ENCODE peak calls at places on chromosomes 2 and 18, in seven cellular contexts. H is AG10803, P is NCI-H1105, U is substantia nigra, X is cardiac muscle cell, R is mucosa of descending colon, O is lung microvascular endothelial cell. V is an unnamed sample.
A peak's percentile ranks its signal among the peaks of the same experiment; 100 is the strongest.

GRCh38 chr2:223598994-223599645 is 3.0 kb downstream of the SCG2 start:
- DNase-seq in R (no peak), X (no peak), H (peak; percentile 82), U (no peak), P (no peak), O (no peak), V (no peak)

GRCh38 chr2:59630789-59631188 is 922.7 kb downstream of the BCL11A start:
- DNase-seq in O (no peak), X (peak; percentile 32), P (no peak), U (no peak), H (no peak), R (no peak), V (no peak)

GRCh38 chr2:112242384-112242783 is 12.5 kb downstream of the ZC3H8 start:
- DNase-seq in H (no peak), P (no peak), U (no peak), R (no peak), X (no peak), O (no peak), V (no peak)

GRCh38 chr18:12254820-12255511 is 805 bp downstream of the CIDEA start:
- DNase-seq in P (no peak), U (no peak), X (no peak), O (no peak), R (no peak), H (no peak), V (no peak)

GRCh38 chr18:38940863-38941531 is 1375.4 kb upstream of the CELF4 start:
- DNase-seq in U (no peak), R (no peak), P (no peak), X (no peak), O (peak; percentile 26), H (no peak), V (no peak)

GRCh38 chr2:20148841-20149702 is 75.9 kb downstream of the SDC1 start:
- DNase-seq in U (no peak), H (peak; percentile 96), O (peak; percentile 90), X (no peak), P (no peak), R (no peak), V (no peak)

GRCh38 chr2:239608723-239609122 is 207.9 kb upstream of the HDAC4 start:
- DNase-seq in R (peak; percentile 42), O (no peak), X (no peak), P (no peak), U (no peak), H (no peak), V (no peak)

GRCh38 chr18:62637807-62638687 is 77.3 kb upstream of the PHLPP1 start:
- DNase-seq in R (no peak), P (no peak), H (no peak), U (peak; percentile 7), X (peak; percentile 16), O (peak; percentile 34), V (peak; percentile 20)

GRCh38 chr2:64222351-64222750 is 78.1 kb upstream of the PELI1 start:
- DNase-seq in O (peak; percentile 80), R (no peak), X (no peak), U (no peak), H (peak; percentile 38), P (no peak), V (no peak)

GRCh38 chr2:240296611-240297552 is 138.6 kb upstream of the GPC1 start:
- DNase-seq in H (no peak), P (no peak), U (no peak), O (no peak), R (no peak), X (peak; percentile 2), V (no peak)

GRCh38 chr18:13672657-13673056 is 53.7 kb downstream of the FAM210A start:
- DNase-seq in P (no peak), H (peak; percentile 7), U (no peak), O (no peak), X (no peak), R (no peak), V (no peak)

GRCh38 chr2:42652086-42652485 is 83.7 kb downstream of the MTA3 start:
- DNase-seq in H (no peak), P (no peak), U (no peak), R (no peak), O (no peak), X (no peak), V (no peak)

GRCh38 chr2:60818272-60818671 is 62.2 kb downstream of the PAPOLG start:
- DNase-seq in X (no peak), H (no peak), P (no peak), O (peak; percentile 39), R (no peak), U (no peak), V (no peak)

GRCh38 chr18:4017479-4017878 is 437.6 kb downstream of the DLGAP1 start:
- DNase-seq in U (no peak), R (no peak), P (no peak), H (no peak), O (no peak), X (peak; percentile 49), V (no peak)

GRCh38 chr2:20490300-20491181 is 43.7 kb downstream of the RHOB start:
- DNase-seq in H (peak; percentile 53), U (no peak), O (no peak), R (no peak), P (no peak), X (no peak), V (no peak)

GRCh38 chr2:71558300-71559051 is 105.1 kb downstream of the DYSF start:
- DNase-seq in U (no peak), P (no peak), R (peak; percentile 19), X (no peak), O (no peak), H (no peak), V (no peak)

GRCh38 chr2:219570194-219570923 is 980 bp downstream of the OBSL1 start:
- DNase-seq in P (no peak), H (peak; percentile 35), U (no peak), O (peak; percentile 19), R (peak; percentile 49), X (peak; percentile 47), V (no peak)

GRCh38 chr2:162113771-162114168 is 38.3 kb downstream of the GCG start:
- DNase-seq in X (no peak), O (peak; percentile 75), U (no peak), H (peak; percentile 77), R (no peak), P (no peak), V (no peak)

GRCh38 chr18:65287642-65288041 is 463.2 kb upstream of the CDH7 start:
- DNase-seq in X (no peak), O (no peak), H (no peak), R (no peak), U (no peak), P (no peak), V (no peak)

GRCh38 chr2:236712304-236712703 is 142.7 kb downstream of the ACKR3 start:
- DNase-seq in O (no peak), U (no peak), P (no peak), X (no peak), H (peak; percentile 50), R (no peak), V (no peak)

GRCh38 chr2:142044168-142044567 is 86.6 kb downstream of the LRP1B start:
- DNase-seq in R (no peak), O (no peak), P (no peak), U (no peak), H (no peak), X (no peak), V (no peak)

GRCh38 chr2:86781363-86781762 is 9.3 kb downstream of the CD8A start:
- DNase-seq in H (no peak), R (no peak), U (no peak), P (no peak), O (no peak), X (no peak), V (no peak)

GRCh38 chr2:46117379-46117778 is 179.8 kb upstream of the EPAS1 start:
- DNase-seq in O (peak; percentile 82), P (no peak), H (peak; percentile 59), X (no peak), U (no peak), R (no peak), V (no peak)

GRCh38 chr2:176650101-176650500 is 380.9 kb downstream of the MTX2 start:
- DNase-seq in X (no peak), H (no peak), O (no peak), R (no peak), U (no peak), P (no peak), V (no peak)

GRCh38 chr2:14015113-14015512 is 617.4 kb upstream of the LRATD1 start:
- DNase-seq in P (no peak), X (no peak), R (no peak), U (no peak), O (no peak), H (no peak), V (no peak)

GRCh38 chr2:238094438-238095022 is 5.6 kb upstream of the ESPNL start:
- DNase-seq in P (no peak), H (no peak), U (no peak), R (no peak), O (no peak), X (no peak), V (no peak)

GRCh38 chr2:153986488-153987229 is 114.9 kb downstream of the GALNT13 start:
- DNase-seq in X (no peak), P (no peak), H (no peak), O (no peak), R (no peak), U (no peak), V (no peak)

GRCh38 chr2:221176666-221177065 is 395.4 kb downstream of the EPHA4 start:
- DNase-seq in X (no peak), H (no peak), R (no peak), O (no peak), U (no peak), P (no peak), V (no peak)

GRCh38 chr2:104606056-104606455 is 247.9 kb upstream of the POU3F3 start:
- DNase-seq in U (no peak), R (no peak), H (no peak), O (no peak), P (no peak), X (no peak), V (no peak)

GRCh38 chr2:194526121-194526520 is 1130.9 kb upstream of the SLC39A10 start:
- DNase-seq in O (no peak), P (no peak), H (no peak), U (no peak), R (no peak), X (no peak), V (no peak)

GRCh38 chr2:26632624-26633185 is 8.5 kb downstream of the CIB4 start:
- DNase-seq in O (no peak), H (no peak), P (no peak), U (no peak), X (no peak), R (no peak), V (no peak)

GRCh38 chr18:63366270-63366990 is 576 bp downstream of the KDSR start:
- DNase-seq in H (peak; percentile 65), P (peak; percentile 14), R (peak; percentile 85), U (peak; percentile 33), X (peak; percentile 30), O (peak; percentile 79), V (peak; percentile 43)

GRCh38 chr2:112516801-112517200 is 25.5 kb upstream of the POLR1B start:
- DNase-seq in X (no peak), U (no peak), O (no peak), H (no peak), P (no peak), R (no peak), V (no peak)

V was measured in activated B cell treated with CpG ODN at 0.5 μM for 24 hours.